ENCODE peak calls at places on chromosomes 5 and 9, in ten cellular contexts. Z is lower lobe of right lung; B is HFF-Myc; T is PC-3; C is fibroblast of lung; W is left ventricle myocardium inferior; A is mucosa of descending colon; M is sigmoid colon; Q is lower leg skin; S is CD8-positive, alpha-beta T cell. L is an unnamed sample.

GRCh38 chr9:116494815-116495634 is 192.1 kb upstream of the TRIM32 start:
- DNase-seq in Q (no peak), Z (no peak), W (no peak), S (peak), A (peak), M (no peak), B (no peak), C (no peak), T (peak), L (no peak)

GRCh38 chr5:152907488-152908245 is 502.6 kb upstream of the NMUR2 start:
- DNase-seq in W (no peak), S (no peak), Q (no peak), T (no peak), M (no peak), Z (no peak), A (no peak), C (no peak), B (no peak), L (no peak)

GRCh38 chr9:36839131-36839885 is 194.8 kb downstream of the PAX5 start:
- DNase-seq in T (no peak), M (no peak), W (no peak), S (no peak), C (no peak), A (no peak), Z (no peak), Q (no peak), B (no peak), L (no peak)

GRCh38 chr5:99004960-99005359 is 76.2 kb upstream of the CHD1 start:
- DNase-seq in B (no peak), C (no peak), A (no peak), Q (no peak), S (no peak), M (no peak), T (no peak), W (no peak), Z (no peak), L (no peak)

GRCh38 chr5:151686673-151687378 is at the start of gene SPARC:
- DNase-seq in Q (peak), W (peak), S (no peak), M (peak), C (peak), Z (peak), T (no peak), A (peak), B (peak), L (peak)

GRCh38 chr9:127021664-127022337 is 100.6 kb downstream of the ANGPTL2 start:
- DNase-seq in Q (peak), W (peak), T (no peak), A (peak), M (peak), C (peak), Z (peak), S (no peak), B (peak), L (no peak)

GRCh38 chr5:7852542-7852941 is 1.6 kb upstream of the CFAP90 start:
- DNase-seq in S (no peak), Q (no peak), B (no peak), C (peak), Z (no peak), W (no peak), M (no peak), T (no peak), A (no peak), L (no peak)

GRCh38 chr9:76401580-76402354 is 7.5 kb upstream of the RFK start:
- DNase-seq in T (peak), Q (no peak), C (peak), S (no peak), W (no peak), Z (no peak), B (no peak), M (no peak), A (peak), L (no peak)

GRCh38 chr5:158995694-158996173 is 104.0 kb downstream of the EBF1 start:
- DNase-seq in Z (no peak), B (no peak), Q (no peak), W (no peak), S (no peak), M (peak), T (no peak), A (no peak), C (no peak), L (no peak)

GRCh38 chr5:167916706-167917105 is 374.7 kb upstream of the WWC1 start:
- DNase-seq in Z (no peak), M (peak), A (peak), S (no peak), Q (no peak), T (no peak), C (peak), B (no peak), W (peak), L (peak)

GRCh38 chr5:95631991-95632675 is 12.2 kb downstream of the GPR150 start:
- DNase-seq in C (no peak), T (peak), M (no peak), Z (no peak), S (peak), A (no peak), B (peak), Q (no peak), W (no peak), L (peak)

GRCh38 chr5:135891804-135892203 is 3.8 kb downstream of the IL9 start:
- DNase-seq in Q (no peak), W (no peak), B (no peak), S (no peak), C (no peak), M (no peak), Z (no peak), A (no peak), T (no peak), L (no peak)

GRCh38 chr5:173012882-173013281 is 29.3 kb downstream of the ATP6V0E1 start:
- DNase-seq in C (no peak), A (no peak), S (no peak), M (no peak), W (no peak), B (no peak), T (no peak), Z (peak), Q (peak), L (no peak)

GRCh38 chr9:108639736-108640135 is 216.1 kb downstream of the ACTL7B start:
- DNase-seq in Q (no peak), Z (no peak), M (no peak), C (no peak), S (no peak), A (no peak), B (no peak), W (no peak), T (no peak), L (no peak)

GRCh38 chr9:133043449-133044035 is 12.7 kb downstream of the GTF3C5 start:
- DNase-seq in M (no peak), T (no peak), A (no peak), Q (no peak), S (no peak), B (no peak), C (no peak), Z (no peak), W (no peak), L (no peak)

GRCh38 chr9:86714976-86715375 is 232.3 kb downstream of the GAS1 start:
- DNase-seq in S (no peak), Z (no peak), Q (no peak), M (no peak), T (no peak), C (no peak), A (no peak), B (no peak), W (no peak), L (no peak)

GRCh38 chr5:164354138-164354751 is 848.8 kb downstream of the MAT2B start:
- DNase-seq in M (no peak), Q (no peak), T (no peak), W (no peak), C (no peak), B (no peak), S (no peak), A (peak), Z (no peak), L (no peak)

GRCh38 chr5:81552844-81553569 is 159.1 kb upstream of the ACOT12 start:
- DNase-seq in T (peak), Q (no peak), W (no peak), A (no peak), Z (no peak), M (no peak), B (no peak), C (no peak), S (no peak), L (no peak)

GRCh38 chr9:93713716-93714115 is 137.3 kb downstream of the PHF2 start:
- DNase-seq in B (no peak), C (no peak), Z (no peak), W (no peak), T (no peak), M (no peak), S (no peak), Q (no peak), A (no peak), L (no peak)

GRCh38 chr9:93126825-93127368 is 7.2 kb downstream of the NINJ1 start:
- DNase-seq in A (no peak), M (peak), S (no peak), Q (peak), W (peak), B (no peak), T (no peak), C (no peak), Z (peak), L (no peak)

GRCh38 chr9:2377135-2377534 is 244.5 kb upstream of the VLDLR start:
- DNase-seq in A (no peak), B (no peak), M (no peak), W (no peak), S (no peak), Q (no peak), C (peak), T (no peak), Z (no peak), L (no peak)
- H3K4me3 ChIP-seq in A (no peak), B (no peak), M (no peak), W (no peak), S (no peak), Q (no peak), C (no peak), T (no peak), Z (no peak), L (no peak)

GRCh38 chr9:33750307-33750838 is 45.0 kb upstream of the PRSS3 start:
- DNase-seq in S (no peak), B (no peak), M (no peak), A (peak), T (peak), C (no peak), W (no peak), Q (no peak), Z (no peak), L (no peak)
- H3K4me3 ChIP-seq in S (no peak), B (peak), M (no peak), A (peak), T (peak), C (peak), W (peak), Q (no peak), Z (no peak), L (peak)

DNA sequence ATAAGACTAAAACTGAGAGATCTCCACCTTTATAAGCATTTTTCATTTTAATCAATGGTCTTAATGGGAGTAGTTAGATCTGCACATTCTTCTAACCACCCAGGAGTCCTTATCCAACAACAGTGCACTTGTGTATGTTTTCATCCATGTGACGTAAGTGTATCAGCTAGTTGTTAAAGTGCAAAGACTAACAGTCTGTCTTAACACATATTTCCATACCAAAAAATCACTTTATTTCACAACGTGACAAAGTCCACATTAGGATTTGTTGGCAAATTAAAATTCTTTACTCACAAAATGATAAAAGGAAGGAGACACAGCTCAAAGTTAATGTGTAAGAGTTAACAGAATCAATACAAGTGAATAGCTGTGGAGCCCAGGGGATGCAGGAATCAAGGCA is 1.9 kb upstream of the SMC2 start:
- DNase-seq in B (no peak), W (no peak), Z (no peak), S (no peak), A (no peak), Q (no peak), C (no peak), T (no peak), M (no peak), L (no peak)
- H3K4me3 ChIP-seq in B (no peak), W (peak), Z (no peak), S (no peak), A (no peak), Q (no peak), C (peak), T (no peak), M (no peak), L (no peak)

DNA sequence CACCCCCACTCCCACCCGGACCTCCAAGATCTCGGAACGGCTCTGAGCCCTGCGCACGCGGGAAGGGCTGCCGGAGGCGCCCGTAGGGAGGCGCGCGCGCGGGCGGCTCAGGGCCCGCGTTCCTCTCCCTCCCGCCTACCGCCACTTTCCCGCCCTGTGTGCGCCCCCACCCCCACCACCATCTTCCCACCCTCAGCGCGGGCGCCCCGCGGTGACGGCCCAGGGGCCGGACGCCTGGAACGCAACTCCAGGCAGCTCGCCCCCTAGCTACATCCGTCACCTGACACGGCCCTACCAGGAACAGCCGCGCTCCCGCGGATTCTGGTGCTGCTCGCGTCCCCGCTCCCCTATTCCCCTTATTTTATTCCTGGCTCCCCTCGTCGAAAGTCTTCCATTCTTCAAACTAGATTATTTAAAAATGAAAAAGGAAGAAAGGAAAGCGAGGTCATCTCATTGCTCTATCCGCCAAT is at the start of gene CDKN2B-AS1:
- DNase-seq in C (peak), W (no peak), M (no peak), A (peak), B (no peak), Q (no peak), T (peak), S (peak), Z (peak), L (no peak)
- H3K4me3 ChIP-seq in C (peak), W (peak), M (peak), A (peak), B (peak), Q (peak), T (peak), S (peak), Z (peak), L (peak)

DNA sequence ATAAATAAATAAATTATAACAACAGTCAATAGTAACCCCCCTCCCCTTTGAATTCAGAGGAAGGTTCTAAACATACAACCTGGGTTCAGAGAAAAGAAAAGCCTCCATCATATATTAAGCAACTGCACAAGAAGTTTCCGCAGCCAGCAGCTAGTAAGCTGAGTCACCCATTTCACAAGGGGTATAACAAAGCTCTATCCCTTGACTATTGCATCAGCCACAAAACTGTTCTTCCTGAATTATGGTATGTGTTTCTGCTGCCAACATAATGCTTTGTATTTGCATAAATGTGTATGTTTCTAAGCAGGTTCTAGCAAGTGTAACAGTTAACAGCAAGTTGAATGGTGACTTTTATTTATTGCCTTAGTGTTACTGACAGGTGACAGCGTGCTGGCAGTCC is 6.8 kb upstream of the CEP120 start:
- DNase-seq in Q (no peak), W (no peak), T (peak), B (no peak), A (no peak), M (no peak), C (peak), S (no peak), Z (no peak), L (peak)
- H3K4me3 ChIP-seq in Q (no peak), W (no peak), T (no peak), B (no peak), A (no peak), M (no peak), C (no peak), S (no peak), Z (no peak), L (no peak)

GRCh38 chr9:135971106-135971766 is 10.1 kb upstream of the UBAC1 start:
- DNase-seq in W (no peak), S (no peak), A (no peak), Q (no peak), B (no peak), C (no peak), T (no peak), M (no peak), Z (no peak), L (no peak)
- H3K4me3 ChIP-seq in W (no peak), S (no peak), A (no peak), Q (no peak), B (no peak), C (no peak), T (no peak), M (no peak), Z (no peak), L (no peak)

DNA sequence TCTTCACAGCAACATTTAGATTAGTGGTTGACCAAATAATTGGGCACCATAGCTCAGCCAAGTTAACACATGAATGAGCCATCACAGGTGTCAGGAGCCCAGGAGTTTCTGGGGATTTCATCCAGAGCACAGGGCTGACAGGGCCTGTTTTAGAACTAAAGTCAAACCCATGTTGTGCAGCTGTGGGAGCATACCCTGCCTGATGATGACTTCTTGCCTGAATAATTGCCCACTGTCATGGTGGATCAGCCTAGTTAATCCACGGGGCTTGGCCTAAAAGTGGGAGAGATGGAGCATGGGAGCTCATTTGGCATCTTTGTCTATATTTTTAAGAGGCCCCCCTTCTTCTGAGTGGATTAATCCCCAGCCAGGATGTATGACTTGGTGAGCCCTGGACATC is 105.6 kb upstream of the GDNF start:
- DNase-seq in A (no peak), Q (no peak), B (no peak), Z (no peak), W (no peak), C (no peak), T (no peak), S (no peak), M (no peak), L (no peak)
- H3K4me3 ChIP-seq in A (no peak), Q (no peak), B (no peak), Z (no peak), W (no peak), C (no peak), T (no peak), S (no peak), M (no peak), L (no peak)